ENCODE peak calls at places on chromosomes 1 and 21, in six cellular contexts. E is activated CD4-positive, alpha-beta T cell treated with anti-CD3 and anti-CD28 coated beads for 24 hours; I is T-helper 1 cell; P is nephron progenitor cell; B is stimulated activated CD4-positive, alpha-beta T cell treated with anti-CD3 and anti-CD28 coated beads, Interleukin-15, amount 100 ng/mL, for 1 hour; M is ELF-1. K is an unnamed sample.

GRCh38 chr1:84345220-84345619 is 43.7 kb downstream of the SAMD13 start:
- DNase-seq in B (no peak), M (no peak), P (no peak), I (no peak), E (no peak), K (no peak)

GRCh38 chr1:56185493-56185892 is 393.9 kb downstream of the PLPP3 start:
- DNase-seq in I (no peak), E (no peak), P (peak), B (no peak), M (no peak), K (no peak)

GRCh38 chr1:167056529-167057296 is 33.5 kb downstream of the GPA33 start:
- DNase-seq in I (no peak), E (no peak), M (no peak), P (no peak), B (no peak), K (peak)

GRCh38 chr1:200641175-200641489 is 20.6 kb upstream of the KIF14 start:
- DNase-seq in P (no peak), I (no peak), M (no peak), E (no peak), B (no peak), K (no peak)

GRCh38 chr1:112817555-112818373 is 102.6 kb upstream of the PPM1J start:
- DNase-seq in M (peak), E (no peak), I (no peak), P (no peak), B (no peak), K (no peak)

GRCh38 chr1:208835082-208835467 is 590.9 kb upstream of the PLXNA2 start:
- DNase-seq in B (no peak), M (peak), I (no peak), E (no peak), P (peak), K (no peak)

GRCh38 chr1:8370046-8370881 is 52.4 kb downstream of the SLC45A1 start:
- DNase-seq in I (no peak), E (no peak), P (no peak), M (no peak), B (no peak), K (no peak)

GRCh38 chr1:192100686-192101468 is 57.4 kb upstream of the RGS18 start:
- DNase-seq in P (no peak), B (no peak), M (no peak), E (no peak), I (no peak), K (no peak)

GRCh38 chr1:213383465-213383864 is 332.4 kb downstream of the RPS6KC1 start:
- DNase-seq in M (no peak), I (no peak), E (no peak), B (no peak), P (no peak), K (no peak)

GRCh38 chr1:35594005-35594760 is 21.1 kb downstream of the TFAP2E start:
- DNase-seq in P (no peak), E (no peak), I (no peak), M (no peak), B (no peak), K (no peak)

GRCh38 chr1:179002552-179003345 is 22.9 kb upstream of the FAM20B start:
- DNase-seq in M (peak), E (peak), B (peak), I (peak), P (peak), K (peak)

GRCh38 chr21:39104911-39105310 is 78.3 kb downstream of the PSMG1 start:
- DNase-seq in I (no peak), P (no peak), B (no peak), E (no peak), M (no peak), K (no peak)

GRCh38 chr1:50497007-50497406 is 73.8 kb upstream of the DMRTA2 start:
- DNase-seq in B (no peak), P (no peak), I (no peak), M (no peak), E (no peak), K (no peak)

GRCh38 chr1:175073054-175073453 is 5.4 kb downstream of the TNN start:
- DNase-seq in E (no peak), M (no peak), B (no peak), I (no peak), P (no peak), K (no peak)

GRCh38 chr1:26584022-26584485 is 54.5 kb downstream of the RPS6KA1 start:
- DNase-seq in P (no peak), E (peak), B (no peak), I (no peak), M (peak), K (no peak)

GRCh38 chr1:155001688-155002474 is 721 bp upstream of the ZBTB7B start:
- DNase-seq in M (peak), P (peak), I (peak), B (peak), E (peak), K (peak)

GRCh38 chr1:181117648-181118449 is 29.3 kb downstream of the IER5 start:
- DNase-seq in B (no peak), M (peak), E (no peak), I (no peak), P (no peak), K (peak)

GRCh38 chr1:106615473-106615872 is 441.0 kb upstream of the PRMT6 start:
- DNase-seq in B (no peak), E (no peak), I (no peak), M (no peak), P (no peak), K (no peak)

GRCh38 chr1:67708606-67709005 is 23.6 kb downstream of the GADD45A start:
- DNase-seq in I (no peak), M (no peak), E (no peak), P (no peak), B (no peak), K (no peak)

GRCh38 chr1:220803401-220804201 is 16.9 kb downstream of the MTARC1 start:
- DNase-seq in M (peak), I (no peak), E (no peak), P (peak), B (no peak), K (peak)

GRCh38 chr1:30778156-30778978 is 20.8 kb upstream of the LAPTM5 start:
- DNase-seq in P (no peak), M (no peak), I (no peak), E (no peak), B (no peak), K (peak)

GRCh38 chr1:179369751-179370341 is 4.1 kb downstream of the AXDND1 start:
- DNase-seq in P (peak), E (no peak), M (peak), B (no peak), I (peak), K (peak)

GRCh38 chr1:43532716-43533115 is 2.0 kb downstream of the PTPRF start:
- DNase-seq in M (no peak), B (no peak), I (no peak), P (no peak), E (no peak), K (no peak)

GRCh38 chr1:50620680-50621329 is 197.6 kb upstream of the DMRTA2 start:
- DNase-seq in P (no peak), M (peak), B (no peak), I (no peak), E (no peak), K (no peak)

GRCh38 chr1:30045304-30046090 is 677.9 kb downstream of the MATN1 start:
- DNase-seq in E (no peak), I (no peak), B (no peak), M (no peak), P (no peak), K (no peak)

GRCh38 chr1:24413350-24414163 is at the start of gene STPG1:
- DNase-seq in M (peak), P (peak), E (peak), B (peak), I (peak), K (peak)

K was measured in NCI-H1105.